ENCODE peak calls at places on chromosomes 7 and 10, in four cellular contexts. R is A549, A is HepG2, V is H1. Q is an unnamed sample.

GRCh38 chr10:71460615-71461014 is 63.9 kb downstream of the CDH23 start:
- DNase-seq in V (no peak), A (no peak), R (no peak), Q (no peak)

GRCh38 chr10:37434091-37434490 is 308.7 kb downstream of the ANKRD30A start:
- DNase-seq in A (no peak), V (no peak), R (peak; percentile 70), Q (no peak)

GRCh38 chr10:67549390-67549789 is 146.6 kb downstream of the CTNNA3 start:
- DNase-seq in A (no peak), V (no peak), R (no peak), Q (no peak)

GRCh38 chr7:31517513-31517912 is 3.6 kb downstream of the ITPRID1 start:
- DNase-seq in V (no peak), A (no peak), R (no peak), Q (no peak)

GRCh38 chr10:93579985-93580711 is 13.7 kb downstream of the FFAR4 start:
- DNase-seq in V (no peak), R (no peak), A (no peak), Q (no peak)

GRCh38 chr7:112510032-112510742 is 29.4 kb downstream of the LSMEM1 start:
- DNase-seq in R (no peak), V (no peak), A (no peak), Q (no peak)

GRCh38 chr7:30708983-30709382 is 26.7 kb upstream of the CRHR2 start:
- DNase-seq in A (no peak), V (no peak), R (no peak), Q (no peak)

GRCh38 chr7:46534593-46535271 is 613.7 kb upstream of the IGFBP3 start:
- DNase-seq in A (no peak), V (peak; percentile 31), R (peak; percentile 51), Q (no peak)

GRCh38 chr7:130932667-130933432 is 198.8 kb upstream of the KLF14 start:
- DNase-seq in R (no peak), A (no peak), V (no peak), Q (no peak)

GRCh38 chr7:107564553-107565298 is 955 bp downstream of the DUS4L start:
- DNase-seq in A (no peak), V (no peak), R (peak; percentile 19), Q (no peak)

GRCh38 chr10:116669832-116670644 is 49.3 kb downstream of the PNLIPRP2 start:
- DNase-seq in V (no peak), R (no peak), A (peak; percentile 39), Q (peak; percentile 9)

GRCh38 chr10:114081911-114082583 is 38.4 kb downstream of the ADRB1 start:
- DNase-seq in A (no peak), R (no peak), V (no peak), Q (no peak)

GRCh38 chr10:120833222-120833928 is 17.8 kb upstream of the WDR11 start:
- DNase-seq in A (no peak), R (no peak), V (no peak), Q (no peak)

GRCh38 chr10:54372164-54372563 is 428.9 kb downstream of the PCDH15 start:
- DNase-seq in A (no peak), R (no peak), V (no peak), Q (no peak)

GRCh38 chr7:43669286-43670081 is 59.8 kb downstream of the COA1 start:
- DNase-seq in V (peak; percentile 92), A (no peak), R (peak; percentile 30), Q (no peak)

GRCh38 chr7:137122145-137122544 is 221.4 kb downstream of the PTN start:
- DNase-seq in A (no peak), R (no peak), V (no peak), Q (no peak)

GRCh38 chr10:103580011-103580410 is 86.5 kb downstream of the NEURL1 start:
- DNase-seq in V (no peak), R (no peak), A (no peak), Q (no peak)

GRCh38 chr7:155878250-155878649 is 66.0 kb upstream of the SHH start:
- DNase-seq in A (no peak), V (no peak), R (no peak), Q (no peak)

GRCh38 chr7:158782638-158783490 is 46.4 kb downstream of the ESYT2 start:
- DNase-seq in V (no peak), R (peak; percentile 75), A (peak; percentile 15), Q (no peak)

GRCh38 chr7:158705234-158705890 is 758 bp upstream of the NCAPG2 start:
- DNase-seq in A (no peak), V (no peak), R (no peak), Q (peak; percentile 43)

GRCh38 chr7:106979551-106980357 is 64.8 kb upstream of the PRKAR2B start:
- DNase-seq in A (no peak), R (no peak), V (peak; percentile 9), Q (peak; percentile 62)

GRCh38 chr10:78331391-78331922 is 297.8 kb downstream of the RPS24 start:
- DNase-seq in V (no peak), R (no peak), A (no peak), Q (no peak)
- TF ChIP-seq RNF2 in V (no peak), R (no peak), A (no peak), Q (no peak)

GRCh38 chr10:79148452-79149344 is 79.9 kb downstream of the ZMIZ1 start:
- DNase-seq in V (no peak), R (peak; percentile 66), A (no peak), Q (peak; percentile 93)

GRCh38 chr10:79146611-79147130 is 77.9 kb downstream of the ZMIZ1 start:
- DNase-seq in R (no peak), V (no peak), A (no peak), Q (no peak)

GRCh38 chr10:79145517-79146470 is 77.0 kb downstream of the ZMIZ1 start:
- DNase-seq in R (no peak), A (no peak), V (no peak), Q (peak; percentile 53)

GRCh38 chr10:79147796-79148451 is 79.2 kb downstream of the ZMIZ1 start:
- DNase-seq in A (no peak), V (no peak), R (no peak), Q (no peak)

DNA sequence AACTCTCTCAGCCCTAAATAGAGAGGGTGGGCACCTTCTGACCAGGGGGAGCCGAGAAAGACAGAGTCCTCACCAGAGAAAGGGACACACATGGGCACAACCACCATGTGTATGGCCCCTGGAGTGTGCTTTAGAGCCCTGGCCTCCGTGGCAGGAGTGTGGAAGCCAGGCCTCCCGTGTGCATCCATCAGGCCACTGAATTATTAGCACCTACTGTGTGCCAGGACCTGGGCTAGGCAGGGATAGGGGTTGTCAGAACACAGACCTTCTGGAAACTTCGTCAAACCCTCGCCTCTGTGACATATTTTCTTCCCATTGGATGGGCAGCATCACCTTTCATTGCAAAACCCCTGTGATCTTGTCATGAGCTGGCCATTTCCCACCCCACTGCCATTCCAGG is 78.5 kb downstream of the ZMIZ1 start:
- DNase-seq in R (no peak), V (no peak), A (no peak), Q (no peak)
- TF ChIP-seq RNF2 in R (no peak), V (no peak), A (no peak), Q (no peak)

GRCh38 chr7:232571-233455 is 40.4 kb downstream of the FAM20C start:
- DNase-seq in R (no peak), A (no peak), V (no peak), Q (no peak)
- TF ChIP-seq RNF2 in R (no peak), A (no peak), V (no peak), Q (no peak)

GRCh38 chr7:42315096-42315495 is 78.1 kb upstream of the GLI3 start:
- DNase-seq in V (no peak), A (no peak), R (no peak), Q (no peak)

GRCh38 chr7:42311195-42311594 is 74.2 kb upstream of the GLI3 start:
- DNase-seq in V (no peak), A (no peak), R (no peak), Q (no peak)

GRCh38 chr7:42319631-42320030 is 82.6 kb upstream of the GLI3 start:
- DNase-seq in A (no peak), V (no peak), R (no peak), Q (no peak)

GRCh38 chr7:42315631-42316030 is 78.6 kb upstream of the GLI3 start:
- DNase-seq in V (no peak), R (no peak), A (no peak), Q (no peak)

DNA sequence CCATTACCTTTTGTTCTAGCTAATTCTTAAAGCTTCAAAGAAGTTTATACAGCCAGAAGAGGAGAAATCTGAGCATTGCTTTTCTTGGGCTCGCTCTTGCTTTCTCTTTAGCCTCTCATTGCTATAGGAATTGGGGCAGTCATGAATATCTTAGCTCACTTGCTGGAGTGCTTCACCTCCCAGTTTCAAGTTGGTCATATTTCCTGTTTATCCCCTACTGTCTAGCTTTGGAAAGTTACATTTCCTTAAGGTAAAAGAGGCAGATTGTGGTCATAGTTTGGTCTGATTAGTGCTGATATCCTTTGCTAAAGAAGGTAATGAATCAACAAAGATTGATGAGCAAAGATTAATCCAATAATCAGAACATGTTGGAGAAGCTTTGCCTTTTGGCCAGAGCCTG is 77.7 kb upstream of the GLI3 start:
- DNase-seq in A (no peak), V (no peak), R (no peak), Q (no peak)
- TF ChIP-seq RNF2 in A (no peak), V (no peak), R (no peak), Q (no peak)

GRCh38 chr7:141880960-141881359 is 35.2 kb upstream of the OR9A4 start:
- DNase-seq in A (no peak), R (no peak), V (no peak), Q (no peak)

GRCh38 chr7:141889323-141889722 is 26.9 kb upstream of the OR9A4 start:
- DNase-seq in V (no peak), A (no peak), R (no peak), Q (no peak)

GRCh38 chr7:141884544-141885227 is 31.5 kb upstream of the OR9A4 start:
- DNase-seq in V (no peak), R (no peak), A (no peak), Q (no peak)
- TF ChIP-seq RNF2 in V (no peak), R (no peak), A (no peak), Q (no peak)

GRCh38 chr10:77781451-77782327 is 144.1 kb upstream of the KCNMA1 start:
- DNase-seq in R (no peak), A (no peak), V (no peak), Q (no peak)

GRCh38 chr10:77787440-77787839 is 139.1 kb downstream of the DLG5 start:
- DNase-seq in R (no peak), A (no peak), V (no peak), Q (no peak)

GRCh38 chr10:77788496-77789010 is 138.0 kb downstream of the DLG5 start:
- DNase-seq in R (no peak), A (no peak), V (no peak), Q (no peak)

GRCh38 chr10:77782328-77783061 is 144.1 kb downstream of the DLG5 start:
- DNase-seq in V (no peak), R (no peak), A (no peak), Q (no peak)

GRCh38 chr10:77784856-77785255 is 141.7 kb downstream of the DLG5 start:
- DNase-seq in R (no peak), A (no peak), V (no peak), Q (no peak)
- TF ChIP-seq RNF2 in R (no peak), A (no peak), V (no peak), Q (no peak)

DNA sequence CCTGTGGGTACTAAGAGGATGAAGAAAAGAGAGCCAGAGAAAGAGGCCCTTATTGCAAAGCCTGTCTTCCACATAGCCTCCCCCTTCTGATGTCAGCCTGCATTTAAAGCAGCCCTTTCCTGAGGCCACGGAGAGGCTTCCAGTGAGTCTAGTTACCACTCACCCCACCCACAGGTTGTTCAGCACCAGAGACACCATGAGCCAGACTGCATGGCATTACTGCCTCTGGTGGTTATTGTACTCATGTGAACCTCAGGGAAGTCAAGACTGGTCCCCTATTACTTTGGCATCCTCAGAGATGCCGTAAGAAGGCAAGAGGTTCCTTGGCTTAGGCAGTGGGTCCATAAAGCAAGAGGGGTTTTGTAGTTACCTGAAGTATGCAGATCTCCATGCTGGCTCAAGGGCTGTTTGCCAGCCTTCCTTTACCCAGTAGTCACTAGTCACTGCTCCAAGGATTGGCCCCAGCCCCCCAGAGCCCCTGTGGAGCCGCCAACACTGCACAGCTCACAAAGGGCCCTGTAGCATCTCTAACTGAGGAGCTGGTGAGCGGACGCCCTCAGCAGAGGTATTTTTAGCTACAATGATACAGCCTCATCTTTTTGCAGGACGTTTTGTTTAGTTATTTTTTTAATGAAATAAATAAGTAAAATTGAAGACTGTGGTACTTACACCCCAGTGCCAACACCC is 20.7 kb downstream of the LRRC4 start:
- DNase-seq in R (no peak), A (no peak), V (no peak), Q (no peak)
- TF ChIP-seq RNF2 in R (no peak), A (no peak), V (no peak), Q (no peak)